ENCODE peak calls at places on chromosomes 5 and 9, in eight cellular contexts. R is progenitor cell of endocrine pancreas; X is astrocyte of the spinal cord; K is AG10803; W is nephron progenitor cell; D is CD8-positive, alpha-beta T cell; H is heart right ventricle; T is tibial artery. P is an unnamed sample.

GRCh38 chr5:146813748-146814147 is 64.8 kb downstream of the PPP2R2B start:
- DNase-seq in R (no peak), X (no peak), K (no peak), W (no peak), D (no peak), H (no peak), T (no peak), P (no peak)

GRCh38 chr5:53109041-53109435 is 519 bp downstream of the MOCS2 start:
- DNase-seq in R (no peak), X (peak), K (peak), W (no peak), D (no peak), H (no peak), T (no peak), P (no peak)

GRCh38 chr9:122329592-122329991 is 41.2 kb upstream of the PTGS1 start:
- DNase-seq in R (no peak), X (no peak), K (no peak), W (no peak), D (no peak), H (no peak), T (no peak), P (no peak)

GRCh38 chr9:89605181-89606048 is 603 bp downstream of the GADD45G start:
- DNase-seq in R (peak), X (peak), K (no peak), W (peak), D (peak), H (peak), T (peak), P (peak)

GRCh38 chr5:1282139-1282992 is 12.5 kb downstream of the TERT start:
- DNase-seq in R (no peak), X (no peak), K (no peak), W (no peak), D (no peak), H (peak), T (no peak), P (no peak)

GRCh38 chr9:135641745-135642144 is 2.4 kb upstream of the GLT6D1 start:
- DNase-seq in R (no peak), X (no peak), K (peak), W (no peak), D (no peak), H (no peak), T (no peak), P (no peak)

GRCh38 chr9:116286287-116286686 is 132.7 kb downstream of the PAPPA start:
- DNase-seq in R (no peak), X (peak), K (no peak), W (peak), D (no peak), H (no peak), T (no peak), P (no peak)

GRCh38 chr9:12085401-12085800 is 607.8 kb upstream of the TYRP1 start:
- DNase-seq in R (no peak), X (no peak), K (no peak), W (no peak), D (no peak), H (no peak), T (no peak), P (no peak)

GRCh38 chr9:136544549-136545064 is 1.2 kb downstream of the NOTCH1 start:
- DNase-seq in R (peak), X (peak), K (no peak), W (peak), D (peak), H (peak), T (peak), P (peak)

GRCh38 chr9:129078691-129079503 is 2.0 kb upstream of the DOLPP1 start:
- DNase-seq in R (no peak), X (no peak), K (no peak), W (no peak), D (no peak), H (no peak), T (no peak), P (no peak)

GRCh38 chr9:13567833-13568232 is 288.3 kb upstream of the MPDZ start:
- DNase-seq in R (no peak), X (no peak), K (no peak), W (no peak), D (no peak), H (no peak), T (no peak), P (no peak)

GRCh38 chr5:66223637-66224036 is 79.5 kb downstream of the SREK1 start:
- DNase-seq in R (no peak), X (no peak), K (no peak), W (no peak), D (no peak), H (no peak), T (no peak), P (peak)

GRCh38 chr9:125472926-125473701 is 211.5 kb downstream of the GAPVD1 start:
- DNase-seq in R (no peak), X (peak), K (peak), W (peak), D (no peak), H (peak), T (no peak), P (no peak)

GRCh38 chr5:150789431-150789830 is 10.9 kb downstream of the SMIM3 start:
- DNase-seq in R (no peak), X (no peak), K (no peak), W (no peak), D (no peak), H (no peak), T (no peak), P (no peak)

GRCh38 chr9:23081377-23081776 is 634.8 kb downstream of the DMRTA1 start:
- DNase-seq in R (no peak), X (no peak), K (no peak), W (no peak), D (no peak), H (no peak), T (no peak), P (no peak)
- TF ChIP-seq CTCF in R (no peak), X (no peak), K (no peak), W (no peak), D (no peak), H (no peak), T (no peak), P (no peak)

DNA sequence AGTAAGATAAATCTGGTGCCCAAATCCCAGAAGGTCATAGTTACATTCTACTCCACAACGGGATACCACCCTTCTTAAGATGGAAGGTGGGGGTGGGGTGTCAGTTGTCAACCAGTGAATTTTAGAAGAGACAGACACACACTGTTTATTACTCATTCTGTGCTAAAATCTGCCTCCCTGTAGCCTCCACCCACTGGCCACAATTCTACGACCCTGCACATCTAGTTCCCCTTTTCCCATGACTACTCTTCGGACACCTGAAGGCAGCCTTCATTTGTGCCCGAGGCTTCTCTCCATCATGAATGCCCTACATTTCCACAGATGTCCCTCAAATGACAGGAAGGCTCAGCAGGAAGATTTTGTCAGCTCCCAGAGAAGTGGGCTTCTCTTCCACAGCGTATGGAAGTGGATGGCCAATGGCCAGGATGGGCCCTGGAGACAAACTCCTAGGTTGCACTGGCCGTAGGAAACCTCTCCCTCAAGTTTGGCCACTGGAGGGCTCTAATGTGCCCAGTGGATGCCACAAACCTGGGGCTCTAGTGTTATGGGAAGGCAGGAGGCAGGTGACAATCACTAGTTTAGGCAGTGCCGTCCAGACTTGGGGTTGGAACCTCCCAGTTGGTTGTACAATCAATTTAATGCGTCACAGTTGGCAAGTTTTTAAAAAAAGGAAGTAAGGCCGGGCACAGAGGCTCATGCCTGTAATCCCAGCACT is 46.6 kb downstream of the PTPN3 start:
- DNase-seq in R (no peak), X (no peak), K (no peak), W (no peak), D (no peak), H (no peak), T (no peak), P (no peak)
- TF ChIP-seq CTCF in R (no peak), X (no peak), K (no peak), W (no peak), D (no peak), H (no peak), T (no peak), P (no peak)

GRCh38 chr9:133992780-133993634 is 883 bp upstream of the VAV2 start:
- DNase-seq in R (peak), X (peak), K (peak), W (peak), D (peak), H (peak), T (peak), P (peak)
- TF ChIP-seq CTCF in R (peak), X (peak), K (peak), W (no peak), D (no peak), H (peak), T (peak), P (peak)

GRCh38 chr9:127626752-127627493 is 14.8 kb downstream of the STXBP1 start:
- DNase-seq in R (no peak), X (no peak), K (no peak), W (no peak), D (no peak), H (no peak), T (no peak), P (no peak)
- TF ChIP-seq CTCF in R (no peak), X (no peak), K (no peak), W (no peak), D (no peak), H (no peak), T (no peak), P (no peak)

DNA sequence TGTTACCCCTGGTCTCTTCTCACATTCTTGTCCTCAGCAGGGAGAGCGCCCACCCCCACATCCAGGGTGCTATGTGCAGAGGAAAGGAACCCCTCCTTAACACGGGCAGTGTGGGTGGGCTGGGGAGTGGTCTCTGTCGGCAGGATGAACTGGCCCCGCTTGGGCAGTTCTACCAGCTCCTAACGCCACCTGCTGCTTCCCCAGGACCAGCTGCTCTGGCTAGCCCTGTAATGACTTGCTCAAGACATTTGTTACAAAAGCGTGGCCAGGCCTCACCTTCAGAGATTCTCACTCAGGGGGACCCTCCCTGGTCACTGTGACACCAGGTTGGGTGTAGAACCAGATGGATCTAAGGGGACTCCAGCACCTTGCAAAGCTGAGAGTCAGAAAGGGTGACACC is 82.4 kb downstream of the HMCN2 start:
- DNase-seq in R (no peak), X (no peak), K (no peak), W (peak), D (no peak), H (no peak), T (no peak), P (no peak)
- TF ChIP-seq CTCF in R (no peak), X (no peak), K (no peak), W (no peak), D (no peak), H (no peak), T (no peak), P (no peak)

DNA sequence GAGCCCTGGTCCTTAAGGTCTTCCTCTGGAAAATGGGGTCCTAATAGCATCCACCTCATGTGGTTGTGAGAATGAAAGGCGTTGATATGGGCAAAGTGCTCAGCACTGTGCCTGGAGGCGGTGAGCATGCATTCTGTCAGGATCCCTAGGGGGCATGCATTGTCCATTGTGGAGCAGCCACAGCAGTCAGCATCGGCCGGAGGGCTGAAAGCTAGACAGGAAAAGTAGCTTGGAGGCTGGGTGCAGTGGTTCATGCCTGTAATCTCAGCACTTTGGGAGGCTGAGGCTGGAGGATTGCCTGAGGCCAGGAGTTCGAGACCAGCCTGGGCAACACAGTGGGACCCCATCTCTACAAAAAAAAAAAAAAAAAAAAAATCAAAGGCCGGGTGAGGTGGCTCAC is 122.2 kb downstream of the LHX2 start:
- DNase-seq in R (no peak), X (peak), K (peak), W (peak), D (no peak), H (peak), T (peak), P (peak)
- TF ChIP-seq CTCF in R (no peak), X (peak), K (peak), W (no peak), D (no peak), H (peak), T (no peak), P (no peak)

DNA sequence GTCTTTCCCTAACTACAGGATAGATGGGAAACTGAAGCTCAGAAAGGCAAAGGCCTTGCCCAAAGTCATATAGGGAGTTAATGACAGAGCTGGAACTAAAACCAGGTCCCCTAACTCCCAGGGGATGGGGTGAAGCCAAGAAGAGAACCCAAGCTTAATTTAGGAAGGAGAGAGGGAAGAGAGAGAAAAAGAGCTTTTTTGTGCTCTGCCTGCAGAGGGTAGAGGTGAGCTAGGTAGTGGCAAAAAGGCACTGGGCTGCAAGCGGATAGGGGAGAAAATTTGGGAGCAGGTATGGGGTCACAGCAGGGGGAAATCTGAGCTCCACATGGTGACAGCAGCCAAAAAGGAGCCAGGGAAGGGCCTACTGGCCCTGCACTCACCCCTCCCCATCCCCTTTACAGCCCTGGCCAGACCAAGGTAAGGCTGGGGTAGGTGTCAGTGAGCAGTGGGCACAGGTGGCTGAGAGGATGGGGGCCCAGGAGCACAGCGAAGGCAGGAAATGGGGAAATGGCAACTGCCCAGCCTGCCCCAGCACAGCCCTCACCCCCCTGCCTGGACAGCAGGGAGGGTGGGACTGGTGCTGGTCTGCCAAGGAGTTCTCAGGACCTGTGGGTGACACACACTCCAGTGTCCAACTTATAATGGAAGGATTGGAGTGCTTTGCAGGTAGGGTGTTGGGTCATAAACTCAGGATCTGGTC is 3.3 kb downstream of the ENHO start:
- DNase-seq in R (no peak), X (no peak), K (no peak), W (no peak), D (no peak), H (no peak), T (no peak), P (no peak)
- TF ChIP-seq CTCF in R (no peak), X (no peak), K (no peak), W (no peak), D (no peak), H (no peak), T (no peak), P (no peak)